ENCODE peak calls at places on chromosomes 13 and 19, in four cellular contexts. Z is uterus; F is endothelial cell of umbilical vein; M is CD4-positive, CD25-positive, alpha-beta regulatory T cell. S is an unnamed sample. For H3K27me3, the result is how much of the 10 kb centered on the place peaks cover.

GRCh38 chr13:20369886-20370361 is 137.8 kb upstream of the GJB6 start:
- DNase-seq in Z (no peak), F (no peak), M (no peak), S (no peak)

GRCh38 chr13:32228330-32229041 is 86.7 kb downstream of the ZAR1L start:
- DNase-seq in Z (no peak), F (no peak), M (no peak), S (no peak)

GRCh38 chr13:109211616-109212015 is 574.8 kb downstream of the IRS2 start:
- DNase-seq in Z (no peak), F (no peak), M (no peak), S (no peak)

GRCh38 chr13:101841687-101842086 is 389.2 kb downstream of the ITGBL1 start:
- DNase-seq in Z (no peak), F (no peak), M (no peak), S (no peak)

GRCh38 chr13:61414686-61415664 is 674 bp downstream of the PCDH20 start:
- DNase-seq in Z (peak), F (peak), M (no peak), S (peak)

GRCh38 chr13:41398494-41399190 is 58.7 kb upstream of the RGCC start:
- DNase-seq in Z (no peak), F (no peak), M (no peak), S (no peak)

GRCh38 chr13:51154029-51154555 is 43.0 kb upstream of the C13orf42 start:
- DNase-seq in Z (no peak), F (peak), M (no peak), S (no peak)

GRCh38 chr19:4543856-4544647 is 4.2 kb upstream of the LRG1 start:
- DNase-seq in Z (no peak), F (no peak), M (no peak), S (no peak)

GRCh38 chr13:35768551-35768950 is 292.1 kb upstream of the MAB21L1 start:
- DNase-seq in Z (no peak), F (no peak), M (no peak), S (no peak)

GRCh38 chr13:39688699-39689405 is 33.4 kb downstream of the COG6 start:
- DNase-seq in Z (no peak), F (no peak), M (no peak), S (no peak)

GRCh38 chr13:82480415-82480814 is 1401.9 kb downstream of the SLITRK1 start:
- DNase-seq in Z (no peak), F (no peak), M (no peak), S (no peak)

GRCh38 chr13:101545521-101545920 is 93.0 kb downstream of the ITGBL1 start:
- DNase-seq in Z (no peak), F (no peak), M (no peak), S (no peak)

GRCh38 chr13:45474584-45475454 is 10.1 kb downstream of the COG3 start:
- DNase-seq in Z (no peak), F (no peak), M (no peak), S (no peak)

GRCh38 chr13:35518337-35518736 is 41.8 kb upstream of the MAB21L1 start:
- DNase-seq in Z (no peak), F (no peak), M (no peak), S (no peak)

GRCh38 chr19:50206191-50206590 is 2.8 kb downstream of the MYH14 start:
- DNase-seq in Z (no peak), F (no peak), M (no peak), S (no peak)

GRCh38 chr13:89163081-89163480 is 1491.9 kb downstream of the SLITRK5 start:
- DNase-seq in Z (no peak), F (no peak), M (no peak), S (no peak)

GRCh38 chr13:107574517-107575215 is 640.7 kb downstream of the LIG4 start:
- DNase-seq in Z (no peak), F (peak), M (no peak), S (no peak)

GRCh38 chr13:36997716-36998427 is 1.3 kb downstream of the ALG5 start:
- DNase-seq in Z (no peak), F (no peak), M (no peak), S (no peak)

GRCh38 chr13:37001921-37002250 is 1.3 kb downstream of the EXOSC8 start:
- DNase-seq in Z (no peak), F (no peak), M (no peak), S (no peak)

GRCh38 chr13:36999054-36999927 is at the start of gene ALG5:
- DNase-seq in Z (peak), F (peak), M (peak), S (peak)

DNA sequence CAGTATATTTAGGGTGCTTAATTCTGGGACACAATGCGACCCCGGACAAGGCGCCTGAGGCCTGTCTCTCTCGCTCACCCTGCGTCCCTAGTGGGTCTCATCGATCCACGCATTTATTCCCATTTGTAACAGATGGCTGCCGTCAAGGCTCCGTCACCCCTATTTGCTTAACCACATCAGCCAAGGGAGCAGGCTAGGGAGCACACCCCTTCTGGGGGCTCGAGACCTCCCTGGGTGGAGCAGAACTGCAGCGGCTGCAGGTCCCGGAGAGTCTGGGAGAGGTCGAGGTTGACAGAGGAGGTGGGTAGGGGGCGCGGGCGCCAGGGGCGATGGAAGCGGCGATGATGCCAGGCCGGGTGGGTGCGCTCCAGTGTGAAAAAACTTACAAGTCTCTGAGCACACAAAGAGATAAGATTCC is 507 bp downstream of the ALG5 start:
- DNase-seq in Z (peak), F (no peak), M (peak), S (peak)
- H3K27me3 ChIP-seq in Z (under half), F (under half), M (under half), S (under half)

GRCh38 chr19:13054605-13055212 is 47.9 kb downstream of the LYL1 start:
- DNase-seq in Z (no peak), F (no peak), M (no peak), S (no peak)

GRCh38 chr19:13057147-13057572 is 45.5 kb downstream of the LYL1 start:
- DNase-seq in Z (no peak), F (peak), M (no peak), S (no peak)

GRCh38 chr19:13056052-13056660 is 46.5 kb downstream of the LYL1 start:
- DNase-seq in Z (peak), F (no peak), M (no peak), S (no peak)

GRCh38 chr19:13053761-13054604 is 48.7 kb downstream of the LYL1 start:
- DNase-seq in Z (peak), F (peak), M (no peak), S (peak)

DNA sequence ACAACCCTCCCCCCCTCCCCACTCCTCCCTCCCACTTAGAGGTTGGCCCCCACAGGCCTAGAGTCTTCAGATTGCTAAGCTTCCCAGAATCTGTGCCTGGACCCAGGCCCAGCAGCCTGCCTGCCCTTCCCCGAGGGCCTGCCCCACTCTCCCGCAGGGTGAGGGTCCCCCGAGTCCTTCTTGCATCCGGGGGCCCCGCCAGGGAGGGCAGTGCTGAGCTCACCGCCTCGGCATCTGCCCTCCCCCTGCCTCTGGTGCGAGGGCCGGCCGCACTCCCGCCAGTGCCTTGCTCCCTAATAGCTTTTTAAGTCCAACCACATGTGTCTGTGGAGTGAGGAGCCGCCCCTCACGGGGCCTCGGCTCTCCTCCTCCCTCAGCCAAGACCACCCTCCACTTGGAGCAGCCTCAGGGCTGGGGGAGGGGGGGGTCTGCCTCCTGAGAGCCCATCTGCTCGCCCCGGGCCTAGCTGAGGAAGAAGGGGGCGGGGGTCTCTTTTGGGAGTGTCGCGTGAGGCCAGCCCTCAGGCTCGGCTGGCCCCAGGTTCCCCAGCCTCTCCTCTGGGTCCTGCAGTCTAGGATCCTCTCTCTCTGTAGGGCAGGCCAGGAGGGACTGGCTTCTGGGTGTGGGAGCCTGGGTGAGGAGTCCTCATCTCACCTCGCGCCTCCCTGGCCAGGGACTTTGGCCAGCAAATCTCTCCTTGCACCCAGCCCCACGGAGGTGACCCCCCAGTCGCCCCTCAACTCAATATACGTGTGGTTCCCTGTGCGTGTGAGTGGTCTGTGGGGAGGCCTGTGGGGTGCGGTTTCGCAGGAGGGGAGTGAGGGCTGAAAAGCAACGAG is 47.2 kb downstream of the LYL1 start:
- DNase-seq in Z (peak), F (peak), M (no peak), S (peak)
- H3K27me3 ChIP-seq in Z (under half), F (under half), M (under half), S (under half)

GRCh38 chr13:99993660-99994455 is 12.3 kb downstream of the ZIC2 start:
- DNase-seq in Z (no peak), F (no peak), M (no peak), S (no peak)
- H3K27me3 ChIP-seq in Z (under half), F (half or more), M (half or more), S (under half)

GRCh38 chr19:12784394-12784870 is 6.9 kb upstream of the JUNB start:
- DNase-seq in Z (no peak), F (no peak), M (no peak), S (no peak)
- H3K27me3 ChIP-seq in Z (under half), F (under half), M (under half), S (under half)

DNA sequence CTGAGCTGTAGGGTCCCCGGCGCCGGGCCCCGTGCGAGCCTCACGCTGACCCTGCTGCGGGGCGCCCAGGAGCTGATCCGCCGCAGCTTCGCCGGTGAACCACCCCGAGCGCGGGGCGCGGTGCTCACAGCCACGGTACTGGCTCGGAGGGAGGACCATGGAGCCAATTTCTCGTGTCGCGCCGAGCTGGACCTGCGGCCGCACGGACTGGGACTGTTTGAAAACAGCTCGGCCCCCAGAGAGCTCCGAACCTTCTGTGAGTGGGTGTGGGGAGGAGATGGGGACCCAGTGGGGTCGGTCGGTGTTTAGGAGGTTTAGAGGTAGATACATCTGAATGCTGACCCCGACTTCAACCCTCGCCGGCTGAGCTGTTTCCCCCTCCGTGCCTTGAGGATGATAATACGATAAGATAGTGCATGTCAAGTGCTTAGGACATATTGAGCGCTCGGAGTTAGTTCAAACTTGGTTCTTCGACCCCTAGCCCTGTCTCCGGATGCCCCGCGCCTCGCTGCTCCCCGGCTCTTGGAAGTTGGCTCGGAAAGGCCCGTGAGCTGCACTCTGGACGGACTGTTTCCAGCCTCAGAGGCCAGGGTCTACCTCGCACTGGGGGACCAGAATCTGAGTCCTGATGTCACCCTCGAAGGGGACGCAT is 1.9 kb downstream of the ICAM5 start:
- DNase-seq in Z (no peak), F (no peak), M (no peak), S (no peak)
- H3K27me3 ChIP-seq in Z (under half), F (half or more), M (under half), S (under half)

DNA sequence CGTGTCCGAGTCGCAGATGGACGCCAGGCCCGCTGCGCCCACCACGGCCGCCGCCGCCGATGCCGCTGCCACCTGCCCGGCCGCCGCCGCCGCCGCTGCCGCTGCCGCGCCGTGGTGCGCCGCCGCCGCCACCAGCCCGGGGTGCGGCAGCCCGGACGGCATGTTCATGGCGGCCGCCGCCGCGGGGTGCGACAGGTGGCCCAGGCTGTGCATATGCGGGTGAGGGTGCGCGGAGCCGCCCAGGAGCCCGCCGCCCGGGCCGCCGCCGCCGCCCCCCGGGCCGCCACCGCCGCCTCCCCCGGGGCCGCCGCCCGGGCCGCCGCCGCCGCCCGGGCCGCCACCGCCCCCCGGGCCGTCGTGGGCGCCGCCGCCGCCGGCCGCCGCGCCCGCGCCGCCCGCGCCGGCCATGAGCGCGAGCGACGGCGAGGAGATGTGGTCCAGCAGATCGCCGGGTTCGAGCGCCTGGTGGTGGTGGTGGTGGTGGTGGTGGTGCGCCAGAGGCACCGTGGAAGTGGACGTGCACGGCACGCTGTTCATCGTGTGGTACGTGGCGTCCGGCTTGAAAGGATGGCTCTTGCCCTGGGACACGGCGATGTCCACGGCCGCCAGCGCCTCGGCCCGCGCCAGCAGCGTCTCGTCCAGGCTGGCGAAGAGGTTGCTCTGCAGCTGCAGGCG is 1.3 kb downstream of the POU4F1 start:
- DNase-seq in Z (no peak), F (no peak), M (no peak), S (peak)
- H3K27me3 ChIP-seq in Z (under half), F (half or more), M (half or more), S (half or more)

GRCh38 chr19:18777156-18777724 is 13.9 kb downstream of the COMP start:
- DNase-seq in Z (no peak), F (no peak), M (no peak), S (peak)

GRCh38 chr19:18775586-18776287 is 15.4 kb downstream of the COMP start:
- DNase-seq in Z (no peak), F (no peak), M (no peak), S (no peak)

GRCh38 chr19:18774782-18775444 is 16.2 kb downstream of the COMP start:
- DNase-seq in Z (no peak), F (no peak), M (no peak), S (no peak)

GRCh38 chr19:18776736-18777135 is 14.4 kb downstream of the COMP start:
- DNase-seq in Z (no peak), F (no peak), M (no peak), S (peak)

DNA sequence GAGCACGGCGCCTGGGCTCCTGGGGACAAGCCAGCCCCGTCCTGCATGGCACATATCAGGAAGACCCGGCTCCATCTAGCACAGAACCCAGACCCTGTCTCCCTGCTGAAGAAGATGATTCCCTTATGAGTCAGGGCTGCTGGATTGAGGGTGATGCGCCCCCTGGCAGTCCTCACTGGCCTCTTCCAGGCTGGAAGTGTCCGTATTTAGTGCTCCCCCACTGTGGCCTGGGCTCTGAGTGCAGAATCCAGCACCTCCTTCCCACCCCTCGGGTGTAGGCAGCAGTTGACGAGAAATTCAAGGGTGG is 14.9 kb downstream of the COMP start:
- DNase-seq in Z (no peak), F (no peak), M (no peak), S (no peak)
- H3K27me3 ChIP-seq in Z (under half), F (under half), M (under half), S (under half)

DNA sequence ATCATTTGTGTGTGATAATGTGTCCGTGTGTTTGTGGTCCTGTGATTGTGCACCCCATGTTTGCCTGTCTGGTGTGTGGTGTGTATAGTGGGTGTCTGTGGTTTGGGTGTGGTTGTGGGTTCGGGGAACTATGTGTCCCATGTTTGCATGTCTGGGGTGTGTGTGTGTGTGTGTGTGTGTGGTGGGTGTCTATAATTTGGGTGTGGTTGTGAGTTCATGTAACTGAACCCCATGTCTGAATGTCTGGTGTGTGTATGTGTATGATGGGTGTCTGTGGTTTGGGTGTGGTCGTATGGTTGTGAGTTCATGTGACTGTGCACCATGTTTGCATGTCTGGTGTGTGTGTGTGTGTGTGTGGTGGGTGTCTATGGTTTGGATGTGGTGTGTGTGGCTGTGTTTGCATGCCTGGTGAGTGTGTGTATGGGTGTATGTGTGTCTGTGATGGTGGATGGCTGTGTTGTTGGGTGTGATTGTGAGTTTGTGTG is 11.1 kb upstream of the NFIX start:
- DNase-seq in Z (no peak), F (no peak), M (no peak), S (no peak)
- H3K27me3 ChIP-seq in Z (under half), F (under half), M (under half), S (under half)

GRCh38 chr19:32817252-32817912 is 52.2 kb downstream of the SLC7A9 start:
- DNase-seq in Z (no peak), F (no peak), M (no peak), S (no peak)

GRCh38 chr19:32817913-32818476 is 51.6 kb downstream of the SLC7A9 start:
- DNase-seq in Z (no peak), F (no peak), M (no peak), S (no peak)

GRCh38 chr19:32818536-32818935 is 51.0 kb downstream of the SLC7A9 start:
- DNase-seq in Z (no peak), F (no peak), M (no peak), S (no peak)

GRCh38 chr19:32816555-32817099 is 52.9 kb downstream of the SLC7A9 start:
- DNase-seq in Z (no peak), F (no peak), M (no peak), S (no peak)

GRCh38 chr19:32819415-32820400 is 49.9 kb downstream of the SLC7A9 start:
- DNase-seq in Z (no peak), F (no peak), M (no peak), S (no peak)
- H3K27me3 ChIP-seq in Z (under half), F (under half), M (under half), S (under half)

GRCh38 chr19:21571316-21571715 is 65.9 kb downstream of the ZNF429 start:
- DNase-seq in Z (no peak), F (no peak), M (no peak), S (no peak)
- H3K27me3 ChIP-seq in Z (under half), F (under half), M (under half), S (under half)